ENCODE peak calls at places on chromosomes 13 and 19, in four cellular contexts. Y is K562, H is HepG2, F is H1. Q is an unnamed sample.

GRCh38 chr19:18304194-18304495 is 18.7 kb downstream of the LSM4 start:
- DNase-seq in Y (no peak), H (no peak), F (no peak), Q (no peak)

GRCh38 chr13:42654760-42655159 is 80.8 kb downstream of the TNFSF11 start:
- DNase-seq in Y (no peak), H (no peak), F (no peak), Q (no peak)

GRCh38 chr19:2055871-2056809 is 5.1 kb upstream of the MKNK2 start:
- DNase-seq in Y (no peak), H (no peak), F (peak; percentile 62), Q (peak; percentile 53)

GRCh38 chr13:37074703-37075102 is 15.2 kb upstream of the SUPT20H start:
- DNase-seq in Y (no peak), H (no peak), F (no peak), Q (peak; percentile 8)

GRCh38 chr13:113970810-113971470 is 2.9 kb downstream of the C13orf46 start:
- DNase-seq in Y (no peak), H (no peak), F (no peak), Q (no peak)

GRCh38 chr13:46281779-46282178 is 70.1 kb downstream of the LRRC63 start:
- DNase-seq in Y (no peak), H (no peak), F (no peak), Q (no peak)

GRCh38 chr19:28746486-28746885 is 466.5 kb downstream of the UQCRFS1 start:
- DNase-seq in Y (no peak), H (no peak), F (no peak), Q (no peak)

GRCh38 chr19:1315470-1316166 is 29.9 kb downstream of the EFNA2 start:
- DNase-seq in Y (peak; percentile 84), H (no peak), F (peak; percentile 87), Q (peak; percentile 18)

GRCh38 chr13:98206946-98207345 is 29.9 kb upstream of the RNF113B start:
- DNase-seq in Y (no peak), H (no peak), F (no peak), Q (no peak)

GRCh38 chr13:38166121-38166520 is 183.5 kb upstream of the UFM1 start:
- DNase-seq in Y (no peak), H (no peak), F (no peak), Q (no peak)

GRCh38 chr13:18978447-18978846 is 203.2 kb downstream of the TUBA3C start:
- DNase-seq in Y (no peak), H (no peak), F (no peak), Q (no peak)

GRCh38 chr19:28217064-28217463 is 995.9 kb downstream of the UQCRFS1 start:
- DNase-seq in Y (no peak), H (no peak), F (peak; percentile 56), Q (no peak)

GRCh38 chr13:48156466-48156865 is 61.6 kb upstream of the MED4 start:
- DNase-seq in Y (no peak), H (no peak), F (peak; percentile 58), Q (peak; percentile 13)

GRCh38 chr13:26882731-26883130 is 122.1 kb upstream of the GPR12 start:
- DNase-seq in Y (no peak), H (no peak), F (no peak), Q (no peak)

GRCh38 chr13:23866420-23867026 is 22.7 kb downstream of the MIPEP start:
- DNase-seq in Y (peak; percentile 56), H (no peak), F (no peak), Q (no peak)

GRCh38 chr19:8209965-8210659 is 942 bp downstream of the CERS4 start:
- DNase-seq in Y (no peak), H (no peak), F (no peak), Q (no peak)

GRCh38 chr19:4801085-4801619 is 9.6 kb downstream of the FEM1A start:
- DNase-seq in Y (no peak), H (no peak), F (no peak), Q (no peak)

GRCh38 chr13:76672422-76672821 is 213.8 kb downstream of the KCTD12 start:
- DNase-seq in Y (no peak), H (no peak), F (no peak), Q (no peak)

GRCh38 chr19:38988632-38989031 is 13.1 kb upstream of the FBXO17 start:
- DNase-seq in Y (no peak), H (no peak), F (no peak), Q (no peak)

GRCh38 chr13:85241045-85241444 is 558.2 kb downstream of the SLITRK6 start:
- DNase-seq in Y (no peak), H (no peak), F (no peak), Q (peak; percentile 10)

GRCh38 chr19:42028304-42029216 is 34.5 kb upstream of the ATP1A3 start:
- DNase-seq in Y (peak; percentile 77), H (no peak), F (peak; percentile 98), Q (peak; percentile 63)

GRCh38 chr13:41356788-41357187 is 45.7 kb downstream of the NAA16 start:
- DNase-seq in Y (no peak), H (no peak), F (no peak), Q (no peak)

GRCh38 chr19:48290923-48291700 is 21.2 kb downstream of the ZNF114 start:
- DNase-seq in Y (peak; percentile 76), H (no peak), F (peak; percentile 95), Q (no peak)

GRCh38 chr19:51016798-51017683 is 2.5 kb downstream of the KLK10 start:
- DNase-seq in Y (peak; percentile 84), H (peak; percentile 31), F (peak; percentile 98), Q (peak; percentile 83)

GRCh38 chr19:14343286-14343685 is 38.0 kb upstream of the ADGRE5 start:
- DNase-seq in Y (peak; percentile 9), H (no peak), F (no peak), Q (no peak)

GRCh38 chr19:35354898-35355297 is 3.4 kb upstream of the FFAR3 start:
- DNase-seq in Y (no peak), H (no peak), F (no peak), Q (no peak)

GRCh38 chr13:114019367-114019766 is 45.5 kb upstream of the C13orf46 start:
- DNase-seq in Y (peak; percentile 84), H (no peak), F (no peak), Q (peak; percentile 8)

GRCh38 chr13:97413694-97414093 is 20.3 kb upstream of the RAP2A start:
- DNase-seq in Y (no peak), H (no peak), F (no peak), Q (no peak)

GRCh38 chr13:95269756-95270155 is 31.5 kb downstream of the ABCC4 start:
- DNase-seq in Y (no peak), H (no peak), F (no peak), Q (no peak)

GRCh38 chr13:95262837-95263381 is 38.3 kb downstream of the ABCC4 start:
- DNase-seq in Y (no peak), H (no peak), F (no peak), Q (no peak)

GRCh38 chr13:95261956-95262355 is 39.3 kb downstream of the ABCC4 start:
- DNase-seq in Y (no peak), H (no peak), F (no peak), Q (no peak)

GRCh38 chr13:95264225-95264624 is 37.0 kb downstream of the ABCC4 start:
- DNase-seq in Y (no peak), H (no peak), F (no peak), Q (no peak)

GRCh38 chr13:95267662-95268369 is 33.4 kb downstream of the ABCC4 start:
- DNase-seq in Y (no peak), H (peak; percentile 45), F (no peak), Q (no peak)
- TF ChIP-seq FOSL1 in Y (peak; percentile 24), H (no peak), F (no peak), Q (no peak)

GRCh38 chr19:54708781-54709180 is 15.5 kb upstream of the KIR3DL3 start:
- DNase-seq in Y (no peak), H (no peak), F (no peak), Q (no peak)
- TF ChIP-seq MAX in Y (no peak), H (no peak), F (no peak), Q (no peak)

GRCh38 chr19:23758187-23759074 is at the start of gene ZNF681:
- DNase-seq in Y (peak; percentile 82), H (no peak), F (peak; percentile 57), Q (no peak)
- TF ChIP-seq FOSL1 in Y (no peak), H (no peak), F (no peak), Q (no peak)

DNA sequence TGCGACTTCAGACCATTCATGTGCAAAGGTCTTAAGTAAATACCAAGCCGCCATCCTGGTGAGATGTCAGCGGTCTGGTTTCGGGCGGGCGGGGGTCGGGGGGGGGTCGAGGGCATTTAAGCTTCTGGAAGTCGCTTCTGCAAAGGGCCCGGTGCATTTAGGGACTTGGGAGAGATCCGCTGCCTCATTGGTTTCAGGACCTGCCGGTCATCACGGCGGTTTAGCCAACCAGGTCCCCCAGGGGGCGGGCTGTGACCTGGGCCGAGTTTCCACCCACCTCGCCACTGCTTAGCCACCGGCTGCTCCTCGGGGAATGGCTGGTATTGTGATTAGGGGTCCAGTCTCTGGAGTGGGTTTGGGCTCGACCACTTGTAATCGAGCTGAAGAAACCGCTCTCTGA is 7.8 kb downstream of the ANKLE1 start:
- DNase-seq in Y (peak; percentile 96), H (no peak), F (peak; percentile 92), Q (peak; percentile 89)
- TF ChIP-seq MAX in Y (no peak), H (no peak), F (no peak), Q (no peak)

DNA sequence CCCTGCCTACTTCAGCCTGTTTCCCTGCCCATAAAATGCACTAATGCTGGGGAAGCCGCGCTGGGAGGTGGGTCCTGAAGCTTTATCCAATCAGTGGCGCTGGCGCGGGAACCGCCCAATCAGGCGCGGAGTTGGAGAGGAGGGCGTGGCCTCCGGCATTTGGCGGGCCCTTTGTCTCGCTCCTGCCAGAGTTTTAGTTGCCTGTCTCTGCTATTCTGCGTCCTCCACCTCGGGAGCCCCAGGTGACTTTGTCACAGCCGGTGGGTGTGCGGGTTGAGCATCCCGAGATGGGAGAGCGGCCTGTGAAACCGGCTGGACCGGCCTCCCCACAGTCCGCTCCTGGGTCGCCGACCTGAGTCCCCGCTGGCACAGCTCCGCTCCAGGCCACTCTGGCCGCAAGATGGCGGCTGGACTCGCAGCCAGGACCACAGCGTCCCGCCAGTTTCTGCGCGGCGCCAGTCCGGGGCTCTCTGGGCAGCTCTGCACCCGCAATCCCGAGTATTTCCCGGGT is 30.7 kb upstream of the ZNF429 start:
- DNase-seq in Y (no peak), H (no peak), F (no peak), Q (no peak)
- TF ChIP-seq FOSL1 in Y (no peak), H (no peak), F (no peak), Q (no peak)

GRCh38 chr13:59643906-59644626 is 519.7 kb downstream of the DIAPH3 start:
- DNase-seq in Y (no peak), H (no peak), F (no peak), Q (no peak)

GRCh38 chr13:59641261-59641660 is 522.5 kb downstream of the DIAPH3 start:
- DNase-seq in Y (no peak), H (no peak), F (peak; percentile 70), Q (no peak)

GRCh38 chr13:59638404-59638803 is 525.3 kb downstream of the DIAPH3 start:
- DNase-seq in Y (no peak), H (no peak), F (no peak), Q (no peak)

GRCh38 chr13:59641758-59642157 is 522.0 kb downstream of the DIAPH3 start:
- DNase-seq in Y (no peak), H (no peak), F (no peak), Q (no peak)

GRCh38 chr13:59643239-59643865 is 520.4 kb downstream of the DIAPH3 start:
- DNase-seq in Y (no peak), H (peak; percentile 5), F (no peak), Q (no peak)
- TF ChIP-seq MAX in Y (no peak), H (no peak), F (no peak), Q (no peak)